ENCODE peak calls at places on chromosomes 11 and 22, in six cellular contexts. D is osteoblast, I is A549, Z is left ventricle myocardium inferior, O is lung, Q is pancreas. L is an unnamed sample.

GRCh38 chr11:57663975-57664374 is 3.9 kb upstream of the ZDHHC5 start:
- DNase-seq in Q (no peak), I (no peak), D (no peak), Z (no peak), O (no peak), L (no peak)

GRCh38 chr11:19561011-19561410 is 151.6 kb upstream of the NAV2 start:
- DNase-seq in Q (no peak), I (no peak), Z (no peak), D (no peak), O (no peak), L (no peak)

GRCh38 chr11:121589946-121590537 is 137.3 kb upstream of the SORL1-AS1 start:
- DNase-seq in O (no peak), I (no peak), Q (no peak), D (no peak), Z (no peak), L (no peak)

GRCh38 chr11:94958118-94958517 is 15.2 kb downstream of the CWC15 start:
- DNase-seq in O (no peak), D (peak; percentile 83), I (no peak), Z (no peak), Q (no peak), L (no peak)

GRCh38 chr11:59802639-59803176 is 7.9 kb downstream of the MRPL16 start:
- DNase-seq in O (no peak), D (no peak), Z (no peak), I (no peak), Q (no peak), L (no peak)

GRCh38 chr22:21569459-21570161 is 2.1 kb downstream of the UBE2L3 start:
- DNase-seq in Z (no peak), D (no peak), O (no peak), Q (no peak), I (no peak), L (no peak)

GRCh38 chr11:67279589-67280340 is 9.3 kb upstream of the ANKRD13D start:
- DNase-seq in I (no peak), Z (no peak), Q (no peak), D (peak; percentile 41), O (no peak), L (no peak)

GRCh38 chr22:17785185-17786184 is 11.2 kb upstream of the BID start:
- DNase-seq in D (peak; percentile 94), Q (peak; percentile 60), O (peak; percentile 50), Z (peak; percentile 54), I (peak; percentile 31), L (no peak)

GRCh38 chr11:76984741-76985140 is 49.5 kb upstream of the B3GNT6 start:
- DNase-seq in Z (no peak), D (no peak), Q (no peak), O (no peak), I (no peak), L (no peak)

GRCh38 chr22:23984430-23984829 is 4.5 kb downstream of the GSTT2 start:
- DNase-seq in I (no peak), D (peak; percentile 35), O (peak; percentile 75), Z (no peak), Q (no peak), L (no peak)

GRCh38 chr11:128634395-128634794 is 47.0 kb upstream of the ETS1 start:
- DNase-seq in O (no peak), D (no peak), Q (no peak), Z (no peak), I (no peak), L (no peak)

GRCh38 chr11:108111126-108111525 is 10.2 kb upstream of the ACAT1 start:
- DNase-seq in Q (no peak), I (no peak), Z (no peak), D (no peak), O (no peak), L (no peak)

GRCh38 chr11:43504316-43504950 is 145.7 kb downstream of the TTC17 start:
- DNase-seq in I (peak; percentile 28), O (no peak), Z (no peak), Q (no peak), D (no peak), L (no peak)

GRCh38 chr22:46075764-46076531 is 74.4 kb upstream of the PPARA start:
- DNase-seq in Z (peak; percentile 13), I (no peak), Q (no peak), D (peak; percentile 86), O (no peak), L (no peak)

GRCh38 chr11:65792456-65792855 is 5.6 kb downstream of the OVOL1 start:
- DNase-seq in Q (no peak), O (no peak), I (no peak), Z (no peak), D (peak; percentile 87), L (no peak)

GRCh38 chr11:8717876-8718753 is 35.5 kb downstream of the RPL27A start:
- DNase-seq in Q (peak; percentile 76), D (peak; percentile 87), O (peak; percentile 67), I (no peak), Z (peak; percentile 45), L (peak; percentile 76)

GRCh38 chr22:22392131-22392530 is 116.4 kb downstream of the ZNF280B start:
- DNase-seq in I (no peak), D (no peak), Q (no peak), Z (no peak), O (no peak), L (peak; percentile 26)

GRCh38 chr11:128727811-128728431 is 34.0 kb downstream of the FLI1 start:
- DNase-seq in O (no peak), Z (no peak), I (no peak), D (no peak), Q (no peak), L (no peak)

GRCh38 chr22:50733521-50734342 is 4.3 kb upstream of the ACR start:
- DNase-seq in Q (peak; percentile 9), O (no peak), Z (peak; percentile 16), D (peak; percentile 95), I (no peak), L (no peak)

GRCh38 chr11:14451825-14452224 is 47.8 kb downstream of the COPB1 start:
- DNase-seq in O (no peak), Q (no peak), D (peak; percentile 77), I (no peak), Z (no peak), L (no peak)

GRCh38 chr11:30535818-30536217 is 50.3 kb downstream of the MPPED2 start:
- DNase-seq in Z (no peak), Q (no peak), D (no peak), I (no peak), O (no peak), L (no peak)

GRCh38 chr11:12291313-12291712 is 86.1 kb upstream of the PARVA start:
- DNase-seq in D (no peak), I (no peak), Q (no peak), O (no peak), Z (no peak), L (no peak)
- H3K4me1 ChIP-seq in D (peaks cover 27% of the 10 kb centered on the region), I (peaks cover 26% of the 10 kb centered on the region), Q (no peaks in the 10 kb centered on the region), O (no peaks in the 10 kb centered on the region), Z (peaks cover 27% of the 10 kb centered on the region), L (peaks cover 27% of the 10 kb centered on the region)

GRCh38 chr22:42437488-42438292 is 5.5 kb upstream of the NFAM1 start:
- DNase-seq in I (peak; percentile 58), D (peak; percentile 96), Q (peak; percentile 77), O (peak; percentile 82), Z (peak; percentile 68), L (no peak)
- H3K27ac ChIP-seq in I (peak overlapping the region; percentile 72), D (no peak overlapping the region), Q (peak overlapping the region; percentile 70), O (no peak overlapping the region), Z (peak overlapping the region; percentile 36), L (no peak overlapping the region)

GRCh38 chr22:27716074-27716473 is 85.5 kb downstream of the MN1 start:
- DNase-seq in D (no peak), O (no peak), Q (no peak), I (no peak), Z (no peak), L (no peak)

GRCh38 chr22:27711756-27712155 is 89.8 kb downstream of the MN1 start:
- DNase-seq in Q (no peak), I (no peak), O (no peak), D (no peak), Z (no peak), L (no peak)

GRCh38 chr22:27717094-27717493 is 84.5 kb downstream of the MN1 start:
- DNase-seq in Z (no peak), D (no peak), Q (no peak), O (no peak), I (no peak), L (no peak)

GRCh38 chr22:27714076-27714475 is 87.5 kb downstream of the MN1 start:
- DNase-seq in I (no peak), Z (no peak), O (no peak), D (no peak), Q (no peak), L (no peak)

GRCh38 chr22:27715078-27715477 is 86.5 kb downstream of the MN1 start:
- DNase-seq in O (no peak), I (no peak), Q (no peak), Z (no peak), D (peak; percentile 77), L (no peak)
- TF ChIP-seq CTCF in O (peak; percentile 31), I (no peak), Q (no peak), Z (peak; percentile 37), D (no peak), L (no peak)

DNA sequence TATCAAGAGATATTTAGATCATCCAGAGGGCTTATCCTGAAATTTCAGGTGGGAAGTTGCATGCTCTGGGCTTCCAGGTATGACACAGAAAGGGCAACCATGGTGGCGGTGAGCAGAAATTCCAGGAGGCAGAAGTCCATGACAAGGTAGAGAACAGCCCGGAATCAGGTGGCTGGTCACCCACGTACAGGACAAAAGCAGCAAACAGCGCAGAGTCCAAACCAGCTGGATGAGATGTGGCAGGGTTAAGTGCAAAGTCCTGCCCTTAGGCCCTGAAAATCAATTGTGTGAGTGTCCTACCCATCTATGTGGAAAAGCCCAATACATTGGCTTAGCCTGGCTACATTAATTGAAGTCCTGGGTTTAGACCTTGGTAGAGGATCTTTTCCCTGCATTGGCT is 11.6 kb downstream of the PPFIBP2 start:
- DNase-seq in O (no peak), Z (no peak), I (no peak), D (no peak), Q (no peak), L (no peak)
- H3K4me1 ChIP-seq in O (peaks cover 8% of the 10 kb centered on the region), Z (peaks cover 26% of the 10 kb centered on the region), I (no peaks in the 10 kb centered on the region), D (no peaks in the 10 kb centered on the region), Q (no peaks in the 10 kb centered on the region), L (peaks cover 5% of the 10 kb centered on the region)